ENCODE peak calls at places on chromosome 4, in five cellular contexts. I is SK-N-SH, S is GM12878, W is HepG2, V is H1. E is an unnamed sample.

GRCh38 chr4:104989363-104989762 is 157.3 kb upstream of the TET2 start:
- DNase-seq in S (no peak), I (no peak), V (no peak), W (no peak), E (no peak)

GRCh38 chr4:30866907-30867306 is 146.7 kb downstream of the PCDH7 start:
- DNase-seq in I (no peak), V (no peak), W (no peak), S (no peak), E (no peak)

GRCh38 chr4:110613710-110614109 is 9.2 kb downstream of the PITX2 start:
- DNase-seq in V (no peak), W (no peak), S (no peak), I (no peak), E (no peak)

GRCh38 chr4:92305878-92306520 is 2.2 kb downstream of the GRID2 start:
- DNase-seq in V (peak), I (peak), W (no peak), S (no peak), E (no peak)

GRCh38 chr4:18051281-18051680 is 29.7 kb upstream of the LCORL start:
- DNase-seq in I (no peak), V (no peak), S (no peak), W (no peak), E (no peak)

GRCh38 chr4:16969696-16970135 is 71.3 kb upstream of the LDB2 start:
- DNase-seq in W (peak), I (no peak), S (no peak), V (no peak), E (no peak)

GRCh38 chr4:76208005-76208765 is 5.4 kb downstream of the SCARB2 start:
- DNase-seq in I (peak), S (no peak), V (no peak), W (peak), E (no peak)

GRCh38 chr4:10529891-10530786 is 72.9 kb upstream of the ZNF518B start:
- DNase-seq in V (no peak), I (no peak), W (no peak), S (no peak), E (no peak)

GRCh38 chr4:181684310-181684709 is 558.9 kb upstream of the TENM3 start:
- DNase-seq in I (no peak), S (no peak), W (no peak), V (no peak), E (no peak)

GRCh38 chr4:77181737-77182136 is 24.7 kb downstream of the CCNG2 start:
- DNase-seq in S (no peak), W (no peak), V (no peak), I (no peak), E (no peak)

GRCh38 chr4:53734584-53735363 is 143.5 kb upstream of the LNX1 start:
- DNase-seq in W (no peak), V (no peak), S (no peak), I (no peak), E (no peak)

GRCh38 chr4:181261279-181261678 is 981.9 kb upstream of the TENM3 start:
- DNase-seq in I (no peak), W (no peak), V (no peak), S (no peak), E (no peak)

GRCh38 chr4:170051402-170051801 is 25.2 kb upstream of the MFAP3L start:
- DNase-seq in V (no peak), S (no peak), W (no peak), I (no peak), E (no peak)

GRCh38 chr4:6172093-6172926 is 28.0 kb downstream of the JAKMIP1 start:
- DNase-seq in I (peak), W (no peak), S (no peak), V (no peak), E (no peak)

GRCh38 chr4:45316257-45316656 is 589.9 kb upstream of the GNPDA2 start:
- DNase-seq in I (no peak), V (no peak), W (no peak), S (no peak), E (no peak)

GRCh38 chr4:45317739-45318138 is 591.4 kb upstream of the GNPDA2 start:
- DNase-seq in I (no peak), W (no peak), V (no peak), S (no peak), E (no peak)

DNA sequence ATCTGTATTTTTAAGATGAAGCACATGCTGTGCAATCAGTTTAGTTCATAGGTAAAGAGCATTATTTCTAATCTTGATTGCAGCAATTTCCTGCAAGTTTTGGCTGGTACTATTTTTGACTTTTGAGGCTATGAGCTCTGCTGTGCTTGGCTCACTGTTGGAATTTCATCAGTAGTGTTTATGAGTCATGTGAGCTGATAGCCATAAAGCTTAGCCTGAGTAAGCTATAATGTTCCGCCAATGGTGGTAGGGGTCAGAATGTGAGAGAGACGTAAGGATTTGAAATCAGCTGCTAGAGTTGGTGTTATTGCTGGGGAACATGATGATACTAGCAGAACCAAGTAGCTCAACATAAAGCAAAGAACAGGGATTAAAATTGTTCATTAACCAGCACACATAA is 590.9 kb upstream of the GNPDA2 start:
- DNase-seq in I (no peak), V (no peak), W (no peak), S (no peak), E (no peak)
- TF ChIP-seq TAF1 in I (no peak), V (no peak), W (no peak), S (no peak), E (no peak)

GRCh38 chr4:2072971-2073807 is 14.1 kb downstream of the NAT8L start:
- DNase-seq in V (peak), S (no peak), I (peak), W (no peak), E (no peak)
- H3K4me3 ChIP-seq in V (no peak), S (no peak), I (no peak), W (no peak), E (no peak)

GRCh38 chr4:107034091-107034698 is 1.9 kb downstream of the DKK2 start:
- DNase-seq in S (no peak), W (peak), V (peak), I (peak), E (no peak)

GRCh38 chr4:107034982-107035710 is 967 bp downstream of the DKK2 start:
- DNase-seq in I (peak), V (no peak), S (no peak), W (no peak), E (no peak)

GRCh38 chr4:107036602-107037151 is 564 bp upstream of the DKK2 start:
- DNase-seq in S (no peak), V (no peak), I (peak), W (no peak), E (no peak)

GRCh38 chr4:107037188-107037587 is 1.1 kb upstream of the DKK2 start:
- DNase-seq in W (no peak), S (no peak), I (peak), V (peak), E (no peak)

DNA sequence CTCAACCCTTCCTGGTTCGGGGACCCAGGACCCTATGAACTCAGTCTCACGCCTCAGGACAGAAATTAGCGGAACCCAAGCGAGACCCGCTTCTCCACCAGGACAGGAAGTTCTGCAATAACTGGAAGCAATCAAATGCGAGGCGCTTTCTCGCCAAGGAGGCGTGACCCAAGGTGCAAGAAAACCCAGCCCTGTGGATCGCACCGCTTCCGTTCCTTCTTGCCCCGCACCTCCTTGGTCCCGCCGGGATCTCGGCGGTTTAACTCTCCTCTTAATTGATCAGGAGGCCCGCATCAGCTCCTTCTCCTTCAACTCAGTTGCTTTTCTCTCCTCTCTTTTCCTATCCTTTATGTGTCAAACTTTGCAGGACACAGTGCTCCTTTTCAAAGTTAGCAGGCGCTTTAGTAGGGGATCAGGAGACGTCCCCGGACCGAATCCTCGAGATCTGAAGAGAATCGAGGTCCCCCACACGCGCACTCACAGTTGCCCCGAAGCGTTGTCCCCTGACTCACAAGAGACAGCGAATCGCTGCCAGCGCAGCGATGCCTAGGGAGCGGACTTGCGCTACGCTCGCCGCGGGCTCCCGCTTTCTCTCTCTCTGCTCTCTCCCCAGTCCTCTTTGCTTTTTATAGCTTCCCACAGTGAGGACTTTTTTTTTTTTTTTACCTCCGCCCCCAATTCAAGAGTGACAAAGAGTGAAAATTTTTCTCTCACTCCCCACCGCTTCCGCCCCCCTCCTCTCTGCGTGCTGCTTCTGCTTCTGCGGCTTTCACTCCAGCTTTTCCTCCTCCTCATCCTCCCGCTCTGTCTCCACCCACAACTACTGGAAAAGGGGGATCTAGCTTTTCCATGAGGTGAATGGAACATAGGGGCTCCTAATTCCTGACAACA is at the start of gene DKK2:
- DNase-seq in S (no peak), I (peak), W (no peak), V (peak), E (no peak)
- TF ChIP-seq TAF1 in S (no peak), I (no peak), W (no peak), V (no peak), E (no peak)

DNA sequence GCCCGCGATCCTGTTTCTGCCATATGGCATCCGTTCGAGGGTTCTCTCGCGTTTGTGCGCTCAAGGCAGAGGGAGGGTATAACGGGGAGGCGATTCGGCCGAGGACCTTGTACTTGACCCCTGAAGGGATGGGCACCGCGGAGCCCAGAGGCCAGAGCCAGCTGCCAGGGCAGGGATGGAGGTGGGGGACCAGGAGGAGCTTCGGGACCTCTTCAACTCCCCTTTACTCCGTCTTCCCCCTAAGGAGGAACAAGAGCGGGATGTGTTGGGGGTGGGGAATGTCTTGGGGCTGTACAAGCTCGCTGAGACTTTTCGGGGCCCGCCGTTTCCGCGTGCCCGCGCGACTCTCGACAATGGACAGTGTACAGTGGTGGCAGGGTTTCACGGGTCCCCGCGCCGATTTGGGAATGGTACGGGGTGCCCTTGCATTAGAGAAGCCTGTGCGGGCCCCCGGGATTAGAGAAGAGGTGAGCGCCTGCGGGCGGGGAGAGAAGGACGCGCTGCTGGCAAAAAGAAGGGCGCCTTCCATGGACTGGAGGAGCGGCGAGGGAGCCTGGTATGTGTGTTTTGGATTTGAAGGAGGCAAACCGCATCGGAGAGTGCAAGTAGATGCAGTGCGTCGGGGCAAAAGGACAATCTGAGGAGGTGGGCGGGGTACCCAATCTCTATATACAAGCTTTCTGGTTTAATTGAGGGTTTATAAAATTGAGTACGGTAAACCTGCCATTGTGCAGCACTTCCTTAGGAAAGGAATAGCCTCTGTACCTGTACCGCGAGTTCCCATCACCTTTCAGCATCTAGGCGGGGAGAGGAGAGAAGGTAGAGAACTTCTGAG is 841 bp downstream of the UGT8 start:
- DNase-seq in V (peak), I (peak), W (no peak), S (no peak), E (peak)
- H3K4me3 ChIP-seq in V (peak), I (no peak), W (no peak), S (peak), E (peak)

GRCh38 chr4:39062499-39062898 is 467 bp downstream of the KLHL5 start:
- DNase-seq in S (no peak), V (no peak), I (peak), W (no peak), E (no peak)
- TF ChIP-seq TAF1 in S (no peak), V (no peak), I (no peak), W (no peak), E (no peak)

DNA sequence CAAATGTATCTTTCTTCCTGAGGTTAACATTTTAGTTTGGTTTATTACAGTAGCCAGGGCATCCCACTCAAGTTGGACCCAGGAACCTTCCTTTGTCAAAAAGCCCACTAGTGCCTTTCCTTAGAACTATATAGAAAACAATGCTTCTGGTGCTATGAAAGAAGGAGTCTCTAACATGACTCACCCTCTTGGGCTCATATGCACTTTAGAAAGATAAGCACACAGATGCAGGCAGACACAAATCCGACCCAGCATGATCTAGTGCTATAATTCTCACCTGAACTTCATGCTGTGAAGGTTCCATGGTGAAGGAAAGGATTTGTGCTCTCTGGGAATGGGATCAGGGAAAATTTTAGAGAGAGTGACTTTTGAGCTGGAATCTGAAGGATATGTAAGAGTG is 289.4 kb downstream of the ANKRD50 start:
- DNase-seq in S (no peak), W (no peak), V (no peak), I (no peak), E (no peak)
- H3K4me3 ChIP-seq in S (no peak), W (no peak), V (no peak), I (no peak), E (no peak)

GRCh38 chr4:41418444-41418843 is 119.5 kb upstream of the LIMCH1 start:
- DNase-seq in S (no peak), W (no peak), I (no peak), V (no peak), E (no peak)
- TF ChIP-seq TAF1 in S (no peak), W (no peak), I (no peak), V (no peak), E (no peak)

E was measured in K562.